ENCODE peak calls at places on chromosome 5, in seven cellular contexts. T is stomach, G is esophagus muscularis mucosa, R is sigmoid colon, J is SK-N-SH, Z is GM12878, Q is HepG2. X is an unnamed sample. For H3K4me1, the result is how much of the 10 kb centered on the place peaks cover.

GRCh38 chr5:84961903-84962302 is 577.2 kb upstream of the EDIL3 start:
- DNase-seq in Z (no peak), R (no peak), J (no peak), G (no peak), T (no peak), Q (no peak), X (no peak)

GRCh38 chr5:133679534-133679933 is 67.2 kb upstream of the FSTL4 start:
- DNase-seq in J (no peak), G (no peak), R (peak), Z (no peak), Q (no peak), T (no peak), X (no peak)

GRCh38 chr5:138901716-138902115 is 26.6 kb upstream of the LRRTM2 start:
- DNase-seq in Q (no peak), R (no peak), Z (no peak), G (no peak), J (no peak), T (no peak), X (no peak)

GRCh38 chr5:43601454-43602260 is 1.3 kb upstream of the NNT start:
- DNase-seq in T (no peak), J (peak), R (no peak), Z (peak), G (no peak), Q (peak), X (no peak)

GRCh38 chr5:139689631-139690384 is 41.7 kb downstream of the CXXC5 start:
- DNase-seq in R (no peak), Q (no peak), T (peak), Z (no peak), J (peak), G (no peak), X (peak)

GRCh38 chr5:111655169-111655924 is 101.6 kb downstream of the NREP start:
- DNase-seq in J (no peak), Q (peak), Z (no peak), G (peak), T (no peak), R (no peak), X (no peak)

GRCh38 chr5:40465416-40465815 is 214.3 kb upstream of the PTGER4 start:
- DNase-seq in R (no peak), T (no peak), J (no peak), Z (no peak), G (no peak), Q (no peak), X (no peak)

GRCh38 chr5:979100-979817 is 29.3 kb upstream of the NKD2 start:
- DNase-seq in T (no peak), Q (no peak), Z (no peak), G (no peak), J (no peak), R (no peak), X (no peak)

GRCh38 chr5:177370488-177371119 is 12.9 kb downstream of the RGS14 start:
- DNase-seq in T (peak), Q (peak), R (peak), J (peak), G (no peak), Z (no peak), X (peak)

GRCh38 chr5:82635561-82636288 is 357.6 kb upstream of the RPS23 start:
- DNase-seq in G (no peak), Q (peak), T (no peak), J (no peak), R (no peak), Z (no peak), X (peak)

GRCh38 chr5:54311178-54311811 is 922 bp upstream of the ARL15 start:
- DNase-seq in G (no peak), R (no peak), Q (no peak), T (no peak), J (peak), Z (no peak), X (no peak)

GRCh38 chr5:67401166-67401565 is 204.6 kb upstream of the CD180 start:
- DNase-seq in J (no peak), Q (no peak), R (no peak), G (no peak), Z (no peak), T (no peak), X (no peak)

GRCh38 chr5:145752947-145753346 is 82.2 kb downstream of the PRELID2 start:
- DNase-seq in R (no peak), J (no peak), G (no peak), Z (no peak), Q (no peak), T (no peak), X (no peak)

GRCh38 chr5:153901449-153901848 is 137.3 kb downstream of the FAM114A2 start:
- DNase-seq in Z (no peak), G (no peak), T (no peak), R (no peak), Q (no peak), J (no peak), X (no peak)

GRCh38 chr5:129399069-129399468 is 61.0 kb upstream of the ADAMTS19 start:
- DNase-seq in J (no peak), Q (no peak), Z (no peak), T (no peak), R (no peak), G (no peak), X (no peak)

GRCh38 chr5:148168246-148168645 is at the start of gene SPINK14:
- DNase-seq in R (no peak), Q (no peak), J (no peak), T (no peak), Z (no peak), G (no peak), X (no peak)

GRCh38 chr5:50807661-50808060 is 141.2 kb downstream of the PARP8 start:
- DNase-seq in G (no peak), Z (no peak), T (no peak), R (no peak), Q (no peak), J (no peak), X (no peak)

GRCh38 chr5:179405054-179405416 is 59.8 kb upstream of the ADAMTS2 start:
- DNase-seq in Q (no peak), T (no peak), G (peak), J (no peak), Z (no peak), R (no peak), X (no peak)

GRCh38 chr5:142849880-142850279 is 79.7 kb downstream of the ARHGAP26 start:
- DNase-seq in G (no peak), Z (no peak), T (no peak), J (no peak), Q (no peak), R (no peak), X (no peak)

GRCh38 chr5:107404595-107405366 is 266.0 kb downstream of the EFNA5 start:
- DNase-seq in R (no peak), G (no peak), J (no peak), Q (no peak), Z (no peak), T (no peak), X (no peak)

GRCh38 chr5:141874262-141874964 is 3.8 kb downstream of the PCDH1 start:
- DNase-seq in Q (peak), Z (no peak), T (peak), J (peak), R (no peak), G (no peak), X (peak)

GRCh38 chr5:170266570-170267379 is 30.8 kb downstream of the LCP2 start:
- DNase-seq in G (no peak), R (no peak), Q (no peak), T (no peak), J (no peak), Z (no peak), X (no peak)

GRCh38 chr5:154260224-154260859 is 69.8 kb downstream of the GALNT10 start:
- DNase-seq in T (no peak), Q (no peak), Z (no peak), J (no peak), R (no peak), G (peak), X (no peak)

GRCh38 chr5:171477101-171477500 is 57.7 kb downstream of the FGF18 start:
- DNase-seq in R (no peak), Z (no peak), Q (no peak), T (no peak), J (no peak), G (no peak), X (no peak)

GRCh38 chr5:14946813-14947640 is 75.4 kb upstream of the ANKH start:
- DNase-seq in Z (peak), R (no peak), J (peak), T (peak), Q (peak), G (no peak), X (peak)

GRCh38 chr5:83856898-83857297 is 136.2 kb upstream of the HAPLN1 start:
- DNase-seq in Q (no peak), J (no peak), G (no peak), T (no peak), Z (no peak), R (no peak), X (no peak)

GRCh38 chr5:77295863-77296378 is 85.4 kb downstream of the PDE8B start:
- DNase-seq in Z (no peak), J (no peak), T (no peak), R (no peak), G (no peak), Q (no peak), X (no peak)

GRCh38 chr5:143343042-143343441 is 60.4 kb downstream of the NR3C1 start:
- DNase-seq in Q (no peak), R (no peak), G (no peak), Z (no peak), J (no peak), T (no peak), X (no peak)

GRCh38 chr5:2542821-2543220 is 208.7 kb downstream of the IRX2 start:
- DNase-seq in R (no peak), Z (no peak), G (no peak), Q (no peak), J (no peak), T (no peak), X (no peak)

GRCh38 chr5:143213231-143213850 is 190.1 kb downstream of the NR3C1 start:
- DNase-seq in Z (no peak), Q (no peak), J (no peak), G (no peak), T (no peak), R (peak), X (no peak)

GRCh38 chr5:142866563-142867275 is 96.5 kb downstream of the ARHGAP26 start:
- DNase-seq in R (no peak), G (no peak), J (peak), Q (peak), Z (peak), T (peak), X (no peak)

GRCh38 chr5:40681351-40682311 is 1.9 kb downstream of the PTGER4 start:
- DNase-seq in Z (no peak), Q (no peak), R (peak), G (no peak), J (peak), T (peak), X (peak)

GRCh38 chr5:157476699-157477408 is 16.8 kb downstream of the NIPAL4 start:
- DNase-seq in T (peak), J (peak), Z (no peak), R (peak), Q (peak), G (no peak), X (no peak)

GRCh38 chr5:2755371-2755715 is 3.9 kb upstream of the IRX2 start:
- DNase-seq in T (no peak), J (no peak), G (peak), R (no peak), Z (no peak), Q (no peak), X (no peak)

GRCh38 chr5:179553875-179554274 is 3.5 kb downstream of the RUFY1 start:
- DNase-seq in J (no peak), T (no peak), G (no peak), R (no peak), Z (no peak), Q (peak), X (no peak)

DNA sequence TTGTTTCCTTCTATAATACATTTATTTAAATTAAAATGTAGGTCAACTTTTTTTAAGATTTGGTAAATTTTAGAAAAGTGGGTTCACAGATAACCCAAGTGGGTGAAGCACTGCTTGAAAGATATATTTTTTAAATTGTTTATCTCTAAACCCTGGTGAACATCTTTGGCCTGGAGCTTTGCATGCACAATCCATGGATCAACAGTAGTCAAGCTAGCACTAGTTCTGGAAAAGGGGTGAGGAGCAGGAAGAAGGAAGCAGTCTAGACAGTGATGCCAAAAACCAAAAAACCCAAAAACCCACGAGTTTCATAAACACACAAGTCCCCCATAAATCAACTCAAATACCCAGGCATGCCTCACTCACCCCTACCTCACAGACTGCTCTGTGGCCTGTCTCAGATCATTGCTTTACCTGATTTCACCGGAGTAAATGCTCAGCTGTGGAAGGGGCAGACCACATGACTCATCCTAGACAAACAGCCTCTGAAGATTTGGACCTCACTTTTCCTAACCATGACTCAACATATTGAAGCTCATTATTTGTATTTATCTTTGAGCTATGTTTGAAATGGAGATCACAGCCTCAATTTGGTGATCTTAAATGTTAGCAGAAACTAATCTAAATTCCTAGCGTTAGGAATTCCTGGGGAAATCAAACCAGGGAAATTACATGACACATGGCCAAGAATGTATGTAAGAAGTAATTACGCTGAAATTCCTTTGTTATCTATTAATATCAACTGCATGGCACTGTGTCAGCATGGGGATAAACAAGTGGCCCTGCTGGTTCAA is 149.6 kb downstream of the ZNF608 start:
- DNase-seq in G (no peak), Z (no peak), J (no peak), R (no peak), Q (peak), T (no peak), X (no peak)
- TF ChIP-seq EP300 in G (no peak), Z (no peak), J (no peak), R (no peak), Q (no peak), T (no peak), X (no peak)

DNA sequence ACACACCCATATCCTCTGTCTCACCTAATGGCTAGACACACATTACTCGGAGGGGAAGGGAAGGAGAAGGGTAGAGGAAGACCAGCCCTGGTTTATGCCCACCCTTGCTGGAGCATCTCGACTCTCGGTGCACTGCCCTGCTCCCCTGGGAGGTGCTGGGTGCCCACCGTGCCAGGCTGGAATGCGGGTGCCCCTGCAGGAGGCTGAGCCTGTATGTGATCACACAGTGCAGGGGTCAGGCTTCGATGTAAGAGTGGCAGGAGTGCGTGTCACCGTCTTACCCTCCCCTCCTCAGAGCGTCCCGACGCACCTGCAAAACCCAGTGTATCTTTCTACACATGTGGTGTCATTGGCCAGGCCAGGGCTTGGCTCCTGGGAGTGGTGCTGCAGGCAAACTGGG is 7.3 kb upstream of the ACOT12 start:
- DNase-seq in R (no peak), J (no peak), T (no peak), G (no peak), Z (no peak), Q (no peak), X (no peak)
- TF ChIP-seq POLR2AphosphoS5 in R (peak), J (no peak), T (no peak), G (no peak), Z (no peak), Q (no peak), X (no peak)

DNA sequence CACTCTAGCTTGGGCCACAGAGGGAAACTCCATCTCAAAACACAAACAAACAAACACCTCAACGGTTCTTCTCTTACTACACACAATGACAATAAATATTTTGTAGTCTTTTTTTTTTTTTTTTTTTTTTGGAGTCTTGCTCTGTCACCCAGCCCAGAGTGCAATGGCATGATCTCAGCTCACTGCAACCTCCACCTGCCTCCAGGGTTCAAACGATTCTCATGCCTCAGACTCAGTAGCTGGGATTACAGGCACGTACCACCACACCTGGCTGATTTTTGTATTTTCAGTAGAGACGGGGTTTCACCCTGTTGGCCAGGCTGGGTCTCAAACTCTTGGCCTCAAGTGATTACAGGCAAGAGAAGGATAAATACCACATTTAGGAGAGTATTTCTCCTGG is 30.1 kb downstream of the ERGIC1 start:
- DNase-seq in Q (no peak), Z (no peak), T (no peak), R (no peak), J (no peak), G (no peak), X (no peak)
- H3K4me1 ChIP-seq in Q (half or more), Z (under half), T (half or more), R (half or more), J (under half), G (half or more), X (under half)

DNA sequence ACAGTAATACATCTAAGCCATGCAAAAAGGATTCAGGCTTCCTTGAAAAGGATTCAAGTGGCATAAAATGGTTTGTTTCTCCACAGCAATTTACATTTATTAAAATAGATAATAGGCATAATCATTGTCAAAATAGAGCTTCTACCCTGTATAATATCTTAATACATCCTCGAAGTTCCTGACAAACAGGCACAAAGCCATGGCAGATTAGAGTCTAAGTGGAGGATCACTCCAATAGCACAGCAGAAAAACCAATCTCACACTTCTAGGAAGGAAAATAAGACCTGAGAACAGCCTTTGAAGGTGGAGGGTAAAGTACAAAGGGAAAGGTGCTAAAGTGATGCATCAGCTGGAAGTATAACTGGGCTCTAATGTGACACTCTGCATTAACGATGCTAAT is 28.9 kb downstream of the PPP2R2B start:
- DNase-seq in Q (no peak), Z (no peak), J (no peak), G (no peak), R (no peak), T (no peak), X (no peak)
- TF ChIP-seq EP300 in Q (no peak), Z (no peak), J (no peak), G (no peak), R (no peak), T (no peak), X (no peak)

DNA sequence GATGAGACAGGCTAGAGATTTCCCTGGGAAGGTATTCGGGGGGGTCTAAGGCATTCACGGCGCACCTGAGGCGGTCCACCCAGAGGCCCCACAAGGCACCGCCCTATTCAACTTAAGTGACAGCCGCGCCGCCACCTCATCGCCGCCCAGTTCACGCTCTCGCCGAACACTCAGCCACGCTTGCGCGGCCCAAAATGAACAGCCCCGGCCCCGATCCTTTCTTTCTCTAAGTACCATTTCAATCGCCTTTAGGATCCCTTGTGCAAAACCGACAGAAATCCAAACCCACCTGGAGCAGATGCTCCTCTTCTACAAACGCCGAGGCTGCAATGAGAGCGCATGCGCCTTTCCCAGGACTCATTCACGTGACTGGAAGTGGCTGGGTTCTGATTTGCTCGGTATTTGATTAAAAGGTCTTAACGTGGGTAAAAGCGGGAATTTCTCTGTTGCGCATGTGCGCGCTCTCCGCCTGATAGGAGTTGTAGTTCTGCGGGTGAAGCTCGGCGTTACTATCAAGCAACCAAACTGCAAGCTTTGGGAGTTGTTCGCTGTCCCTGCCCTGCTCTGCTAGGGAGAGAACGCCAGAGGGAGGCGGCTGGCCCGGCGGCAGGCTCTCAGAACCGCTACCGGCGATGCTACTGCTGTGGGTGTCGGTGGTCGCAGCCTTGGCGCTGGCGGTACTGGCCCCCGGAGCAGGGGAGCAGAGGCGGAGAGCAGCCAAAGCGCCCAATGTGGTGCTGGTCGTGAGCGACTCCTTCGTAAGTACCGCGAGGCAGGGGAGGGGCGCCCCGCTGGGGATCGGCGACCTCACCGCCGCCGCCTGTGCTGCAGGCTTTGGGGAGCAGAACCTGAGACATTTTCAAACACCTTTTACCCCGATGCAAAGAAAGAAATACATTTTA is at the start of the genes ARSK and SKIC3:
- DNase-seq in J (peak), Z (peak), T (peak), G (peak), Q (peak), R (peak), X (peak)
- TF ChIP-seq POLR2AphosphoS5 in J (peak), Z (peak), T (peak), G (peak), Q (peak), R (peak), X (peak)

GRCh38 chr5:44809215-44809955 is 638 bp downstream of the MRPS30 start:
- DNase-seq in G (no peak), J (peak), Z (no peak), R (peak), T (peak), Q (peak), X (peak)

GRCh38 chr5:44801992-44802391 is 6.8 kb upstream of the MRPS30 start:
- DNase-seq in Q (no peak), R (no peak), J (no peak), T (no peak), G (no peak), Z (no peak), X (no peak)

GRCh38 chr5:44809956-44810276 is 1.2 kb downstream of the MRPS30 start:
- DNase-seq in T (no peak), Z (no peak), J (no peak), Q (no peak), G (no peak), R (no peak), X (no peak)

GRCh38 chr5:44808435-44809214 is at the start of gene MRPS30:
- DNase-seq in R (peak), G (peak), T (peak), J (peak), Z (peak), Q (peak), X (peak)

GRCh38 chr5:44807269-44807668 is 1.5 kb upstream of the MRPS30 start:
- DNase-seq in Z (no peak), R (no peak), J (no peak), Q (no peak), T (no peak), G (no peak), X (no peak)
- H3K4me1 ChIP-seq in Z (under half), R (under half), J (under half), Q (under half), T (under half), G (under half), X (under half)

GRCh38 chr5:68698025-68698940 is 395.5 kb upstream of the SLC30A5 start:
- DNase-seq in G (peak), Z (no peak), T (no peak), J (no peak), Q (no peak), R (no peak), X (no peak)
- TF ChIP-seq EP300 in G (no peak), Z (no peak), T (no peak), J (no peak), Q (no peak), R (no peak), X (no peak)